ENCODE peak calls at places on chromosome 4, in seven cellular contexts. C is EL, G is NCI-H1092 treated with DMSO at 0.1 percent for 48 hours, A is colonic mucosa, I is esophagus squamous epithelium, B is B cell, N is suprapubic skin. P is an unnamed sample.

GRCh38 chr4:54152846-54153600 is 53.1 kb downstream of the GSX2 start:
- DNase-seq in C (peak), G (no peak), A (no peak), I (no peak), B (no peak), N (no peak), P (peak)

GRCh38 chr4:94665500-94666398 is 92.0 kb upstream of the BMPR1B start:
- DNase-seq in C (no peak), G (no peak), A (no peak), I (no peak), B (no peak), N (no peak), P (peak)

GRCh38 chr4:10622728-10623127 is 61.8 kb downstream of the CLNK start:
- DNase-seq in C (no peak), G (peak), A (no peak), I (no peak), B (peak), N (no peak), P (no peak)

GRCh38 chr4:121541696-121542095 is 155.1 kb downstream of the ANXA5 start:
- DNase-seq in C (no peak), G (no peak), A (no peak), I (no peak), B (no peak), N (no peak), P (no peak)

GRCh38 chr4:175441256-175441655 is 370.8 kb downstream of the GPM6A start:
- DNase-seq in C (no peak), G (no peak), A (no peak), I (no peak), B (no peak), N (no peak), P (no peak)

GRCh38 chr4:190017357-190018200 is 9.5 kb downstream of the FRG2 start:
- DNase-seq in C (peak), G (no peak), A (no peak), I (no peak), B (peak), N (no peak), P (no peak)

GRCh38 chr4:75698162-75698962 is 25.2 kb upstream of the G3BP2 start:
- DNase-seq in C (no peak), G (no peak), A (no peak), I (no peak), B (peak), N (no peak), P (no peak)

GRCh38 chr4:70518716-70519115 is 347 bp downstream of the AMTN start:
- DNase-seq in C (peak), G (no peak), A (no peak), I (no peak), B (no peak), N (no peak), P (no peak)